ENCODE peak calls at places on chromosomes 5 and 9, in nine cellular contexts. Z, I, C, K, D, W, F, S and E are unnamed samples.

GRCh38 chr5:87300744-87301143 is 33.1 kb downstream of the RASA1 start:
- DNase-seq in Z (no peak), I (no peak), C (peak; percentile 96), K (peak; percentile 92), D (no peak), W (peak; percentile 9), F (no peak), S (peak; percentile 81), E (no peak)

GRCh38 chr9:116700882-116701836 is 14.1 kb downstream of the TRIM32 start:
- DNase-seq in Z (no peak), I (no peak), C (peak; percentile 54), K (no peak), D (no peak), W (no peak), F (no peak), S (no peak), E (no peak)

GRCh38 chr9:106143781-106144180 is 449.4 kb downstream of the TMEM38B start:
- DNase-seq in Z (no peak), I (no peak), C (no peak), K (no peak), D (no peak), W (no peak), F (no peak), S (no peak), E (no peak)

GRCh38 chr5:178563621-178564020 is 26.6 kb downstream of the COL23A1 start:
- DNase-seq in Z (no peak), I (no peak), C (no peak), K (no peak), D (no peak), W (no peak), F (no peak), S (no peak), E (no peak)

GRCh38 chr9:14482856-14483255 is 168.9 kb upstream of the NFIB start:
- DNase-seq in Z (no peak), I (no peak), C (no peak), K (no peak), D (no peak), W (no peak), F (no peak), S (no peak), E (no peak)

GRCh38 chr5:132012385-132013005 is 1.0 kb upstream of the ACSL6 start:
- DNase-seq in Z (peak; percentile 87), I (peak; percentile 49), C (peak; percentile 74), K (peak; percentile 24), D (peak; percentile 43), W (peak; percentile 45), F (no peak), S (no peak), E (no peak)

GRCh38 chr5:133882107-133882695 is 86.2 kb downstream of the C5orf15 start:
- DNase-seq in Z (no peak), I (peak; percentile 20), C (no peak), K (no peak), D (no peak), W (no peak), F (no peak), S (no peak), E (no peak)

GRCh38 chr9:3549243-3549642 is 23.4 kb upstream of the RFX3 start:
- DNase-seq in Z (no peak), I (no peak), C (no peak), K (no peak), D (no peak), W (no peak), F (no peak), S (no peak), E (no peak)

GRCh38 chr5:134403951-134404350 is 7.7 kb downstream of the CDKN2AIPNL start:
- DNase-seq in Z (no peak), I (no peak), C (no peak), K (no peak), D (no peak), W (no peak), F (no peak), S (no peak), E (no peak)

GRCh38 chr9:19788152-19788551 is 685 bp downstream of the SLC24A2 start:
- DNase-seq in Z (peak; percentile 83), I (no peak), C (no peak), K (no peak), D (no peak), W (peak; percentile 55), F (no peak), S (no peak), E (no peak)